ENCODE peak calls at places on chromosomes 2 and 18, in six cellular contexts. One of them, this sample, is unnamed.

GRCh38 chr18:48957616-48958015 is 6.9 kb upstream of the SMAD7 start:
- DNase-seq in NCI-H1105: no peak
- DNase-seq in GM12891: no peak
- DNase-seq in NCI-H69: no peak
- DNase-seq in cerebellar cortex: no peak
- DNase-seq in WTC11: no peak
- DNase-seq in this sample: no peak

GRCh38 chr2:158477202-158477601 is 20.4 kb downstream of the PKP4 start:
- DNase-seq in NCI-H1105: no peak
- DNase-seq in GM12891: no peak
- DNase-seq in NCI-H69: peak; percentile 44
- DNase-seq in cerebellar cortex: no peak
- DNase-seq in WTC11: no peak
- DNase-seq in this sample: no peak

GRCh38 chr2:111029135-111029927 is 91.4 kb upstream of the BCL2L11 start:
- DNase-seq in NCI-H1105: no peak
- DNase-seq in GM12891: no peak
- DNase-seq in NCI-H69: peak; percentile 18
- DNase-seq in cerebellar cortex: no peak
- DNase-seq in WTC11: peak; percentile 32
- DNase-seq in this sample: no peak

GRCh38 chr2:155733091-155733870 is 599.2 kb downstream of the NR4A2 start:
- DNase-seq in NCI-H1105: no peak
- DNase-seq in GM12891: no peak
- DNase-seq in NCI-H69: peak; percentile 12
- DNase-seq in cerebellar cortex: no peak
- DNase-seq in WTC11: no peak
- DNase-seq in this sample: no peak

GRCh38 chr18:8825273-8825672 is 119.9 kb downstream of the MTCL1 start:
- DNase-seq in NCI-H1105: no peak
- DNase-seq in GM12891: no peak
- DNase-seq in NCI-H69: no peak
- DNase-seq in cerebellar cortex: no peak
- DNase-seq in WTC11: no peak
- DNase-seq in this sample: no peak

GRCh38 chr2:127355407-127356008 is 32.3 kb downstream of the MAP3K2 start:
- DNase-seq in NCI-H1105: no peak
- DNase-seq in GM12891: peak; percentile 10
- DNase-seq in NCI-H69: peak; percentile 27
- DNase-seq in cerebellar cortex: no peak
- DNase-seq in WTC11: no peak
- DNase-seq in this sample: peak; percentile 42

GRCh38 chr2:235165631-235166030 is 213.8 kb downstream of the SH3BP4 start:
- DNase-seq in NCI-H1105: no peak
- DNase-seq in GM12891: no peak
- DNase-seq in NCI-H69: no peak
- DNase-seq in cerebellar cortex: no peak
- DNase-seq in WTC11: no peak
- DNase-seq in this sample: no peak

GRCh38 chr2:129762386-129763189 is 216.9 kb upstream of the RAB6C start:
- DNase-seq in NCI-H1105: no peak
- DNase-seq in GM12891: no peak
- DNase-seq in NCI-H69: no peak
- DNase-seq in cerebellar cortex: no peak
- DNase-seq in WTC11: no peak
- DNase-seq in this sample: no peak

GRCh38 chr18:44579028-44579692 is 101.5 kb upstream of the SETBP1 start:
- DNase-seq in NCI-H1105: no peak
- DNase-seq in GM12891: peak; percentile 7
- DNase-seq in NCI-H69: peak; percentile 87
- DNase-seq in cerebellar cortex: no peak
- DNase-seq in WTC11: peak; percentile 12
- DNase-seq in this sample: peak; percentile 35

GRCh38 chr18:3821524-3821923 is 371.6 kb downstream of the TGIF1 start:
- DNase-seq in NCI-H1105: no peak
- DNase-seq in GM12891: no peak
- DNase-seq in NCI-H69: peak; percentile 71
- DNase-seq in cerebellar cortex: no peak
- DNase-seq in WTC11: no peak
- DNase-seq in this sample: no peak

GRCh38 chr2:50648031-50648430 is 383.9 kb downstream of the NRXN1 start:
- DNase-seq in NCI-H1105: no peak
- DNase-seq in GM12891: no peak
- DNase-seq in NCI-H69: peak; percentile 18
- DNase-seq in cerebellar cortex: peak; percentile 87
- DNase-seq in WTC11: no peak
- DNase-seq in this sample: no peak

GRCh38 chr2:156383798-156384197 is 51.3 kb upstream of the NR4A2 start:
- DNase-seq in NCI-H1105: no peak
- DNase-seq in GM12891: no peak
- DNase-seq in NCI-H69: no peak
- DNase-seq in cerebellar cortex: no peak
- DNase-seq in WTC11: no peak
- DNase-seq in this sample: no peak

GRCh38 chr2:73759287-73759764 is 20.6 kb downstream of the DUSP11 start:
- DNase-seq in NCI-H1105: no peak
- DNase-seq in GM12891: no peak
- DNase-seq in NCI-H69: no peak
- DNase-seq in cerebellar cortex: peak; percentile 96
- DNase-seq in WTC11: no peak
- DNase-seq in this sample: no peak

GRCh38 chr2:235515821-235516220 is 22.0 kb downstream of the AGAP1 start:
- DNase-seq in NCI-H1105: no peak
- DNase-seq in GM12891: no peak
- DNase-seq in NCI-H69: no peak
- DNase-seq in cerebellar cortex: no peak
- DNase-seq in WTC11: no peak
- DNase-seq in this sample: no peak

GRCh38 chr2:71748227-71748626 is 294.9 kb downstream of the DYSF start:
- DNase-seq in NCI-H1105: no peak
- DNase-seq in GM12891: no peak
- DNase-seq in NCI-H69: no peak
- DNase-seq in cerebellar cortex: no peak
- DNase-seq in WTC11: no peak
- DNase-seq in this sample: no peak

GRCh38 chr2:134683561-134684112 is 35.2 kb downstream of the TMEM163 start:
- DNase-seq in NCI-H1105: no peak
- DNase-seq in GM12891: no peak
- DNase-seq in NCI-H69: no peak
- DNase-seq in cerebellar cortex: no peak
- DNase-seq in WTC11: no peak
- DNase-seq in this sample: peak; percentile 28

GRCh38 chr2:111161971-111162370 is 41.3 kb downstream of the BCL2L11 start:
- DNase-seq in NCI-H1105: peak; percentile 87
- DNase-seq in GM12891: no peak
- DNase-seq in NCI-H69: peak; percentile 63
- DNase-seq in cerebellar cortex: no peak
- DNase-seq in WTC11: no peak
- DNase-seq in this sample: no peak

GRCh38 chr2:232385660-232386489 is 7.3 kb downstream of the ALPP start:
- DNase-seq in NCI-H1105: no peak
- DNase-seq in GM12891: no peak
- DNase-seq in NCI-H69: no peak
- DNase-seq in cerebellar cortex: peak; percentile 71
- DNase-seq in WTC11: no peak
- DNase-seq in this sample: no peak

GRCh38 chr2:149733936-149734685 is 146.5 kb upstream of the MMADHC start:
- DNase-seq in NCI-H1105: no peak
- DNase-seq in GM12891: no peak
- DNase-seq in NCI-H69: peak; percentile 55
- DNase-seq in cerebellar cortex: peak; percentile 80
- DNase-seq in WTC11: no peak
- DNase-seq in this sample: no peak

This sample was measured in GM12865.